ENCODE peak calls at places on chromosome 7, in six cellular contexts. One of them, this sample, is unnamed.

GRCh38 chr7:15446280-15446679 is 115.5 kb downstream of the AGMO start:
- DNase-seq in GM12878: no peak
- DNase-seq in K562: no peak
- DNase-seq in H1: no peak
- DNase-seq in A549: no peak
- DNase-seq in IMR-90: no peak
- DNase-seq in this sample: peak; percentile 33

GRCh38 chr7:102292813-102293798 is 6.4 kb downstream of the SH2B2 start:
- DNase-seq in K562: peak; percentile 93
- DNase-seq in GM12878: no peak
- DNase-seq in A549: no peak
- DNase-seq in IMR-90: no peak
- DNase-seq in H1: no peak
- DNase-seq in this sample: peak; percentile 92

GRCh38 chr7:90980545-90980944 is 283.7 kb upstream of the FZD1 start:
- DNase-seq in IMR-90: peak; percentile 35
- DNase-seq in H1: no peak
- DNase-seq in GM12878: no peak
- DNase-seq in A549: no peak
- DNase-seq in K562: no peak
- DNase-seq in this sample: no peak

GRCh38 chr7:150399421-150399820 is 20.3 kb downstream of the ZNF775 start:
- DNase-seq in A549: no peak
- DNase-seq in H1: no peak
- DNase-seq in K562: no peak
- DNase-seq in IMR-90: no peak
- DNase-seq in GM12878: no peak
- DNase-seq in this sample: no peak

GRCh38 chr7:42175834-42176745 is 60.9 kb downstream of the GLI3 start:
- DNase-seq in K562: no peak
- DNase-seq in A549: no peak
- DNase-seq in GM12878: no peak
- DNase-seq in IMR-90: no peak
- DNase-seq in H1: no peak
- DNase-seq in this sample: no peak

GRCh38 chr7:155483868-155484325 is 26.0 kb downstream of the EN2 start:
- DNase-seq in GM12878: no peak
- DNase-seq in IMR-90: no peak
- DNase-seq in K562: no peak
- DNase-seq in A549: no peak
- DNase-seq in H1: no peak
- DNase-seq in this sample: peak; percentile 52

GRCh38 chr7:100897111-100897608 is 1.5 kb upstream of the ACHE start:
- DNase-seq in IMR-90: no peak
- DNase-seq in H1: no peak
- DNase-seq in GM12878: no peak
- DNase-seq in A549: no peak
- DNase-seq in K562: peak; percentile 78
- DNase-seq in this sample: peak; percentile 87

GRCh38 chr7:114405427-114405826 is 9.2 kb upstream of the FOXP2 start:
- DNase-seq in IMR-90: no peak
- DNase-seq in K562: peak; percentile 15
- DNase-seq in GM12878: no peak
- DNase-seq in A549: peak; percentile 7
- DNase-seq in H1: no peak
- DNase-seq in this sample: no peak

GRCh38 chr7:71787513-71787912 is 624.6 kb downstream of the CALN1 start:
- DNase-seq in K562: no peak
- DNase-seq in A549: no peak
- DNase-seq in GM12878: no peak
- DNase-seq in H1: no peak
- DNase-seq in IMR-90: no peak
- DNase-seq in this sample: no peak

GRCh38 chr7:91634485-91635177 is 245.9 kb downstream of the MTERF1 start:
- DNase-seq in A549: no peak
- DNase-seq in GM12878: no peak
- DNase-seq in K562: no peak
- DNase-seq in H1: no peak
- DNase-seq in IMR-90: no peak
- DNase-seq in this sample: no peak

GRCh38 chr7:88289505-88290129 is 17.1 kb downstream of the STEAP4 start:
- DNase-seq in H1: no peak
- DNase-seq in IMR-90: no peak
- DNase-seq in A549: no peak
- DNase-seq in GM12878: no peak
- DNase-seq in K562: no peak
- DNase-seq in this sample: no peak

GRCh38 chr7:120997902-120998301 is 9.4 kb downstream of the CPED1 start:
- DNase-seq in H1: no peak
- DNase-seq in A549: no peak
- DNase-seq in GM12878: no peak
- DNase-seq in K562: no peak
- DNase-seq in IMR-90: no peak
- DNase-seq in this sample: no peak

GRCh38 chr7:156659961-156660360 is 19.4 kb downstream of the RNF32 start:
- DNase-seq in K562: no peak
- DNase-seq in IMR-90: no peak
- DNase-seq in GM12878: no peak
- DNase-seq in H1: no peak
- DNase-seq in A549: no peak
- DNase-seq in this sample: no peak

GRCh38 chr7:22949944-22950343 is 64.0 kb downstream of the HYCC1 start:
- DNase-seq in GM12878: no peak
- DNase-seq in H1: no peak
- DNase-seq in K562: no peak
- DNase-seq in IMR-90: no peak
- DNase-seq in A549: no peak
- DNase-seq in this sample: no peak

GRCh38 chr7:65239707-65240352 is 133.8 kb upstream of the ZNF92 start:
- DNase-seq in A549: peak; percentile 36
- DNase-seq in H1: peak; percentile 36
- DNase-seq in GM12878: no peak
- DNase-seq in K562: no peak
- DNase-seq in IMR-90: no peak
- DNase-seq in this sample: peak; percentile 98

GRCh38 chr7:154647625-154648024 is 355.3 kb downstream of the PAXIP1 start:
- DNase-seq in GM12878: no peak
- DNase-seq in K562: no peak
- DNase-seq in A549: no peak
- DNase-seq in IMR-90: no peak
- DNase-seq in H1: no peak
- DNase-seq in this sample: no peak

GRCh38 chr7:143027032-143027431 is at the start of gene OR9A2:
- DNase-seq in GM12878: no peak
- DNase-seq in A549: no peak
- DNase-seq in K562: peak; percentile 3
- DNase-seq in IMR-90: no peak
- DNase-seq in H1: no peak
- DNase-seq in this sample: no peak

GRCh38 chr7:100516135-100516812 is 22.7 kb upstream of the AGFG2 start:
- DNase-seq in K562: no peak
- DNase-seq in H1: no peak
- DNase-seq in A549: no peak
- DNase-seq in GM12878: peak; percentile 66
- DNase-seq in IMR-90: peak; percentile 87
- DNase-seq in this sample: peak; percentile 79

GRCh38 chr7:17943006-17943405 is 2.7 kb upstream of the SNX13 start:
- DNase-seq in GM12878: no peak
- DNase-seq in K562: no peak
- DNase-seq in H1: no peak
- DNase-seq in A549: no peak
- DNase-seq in IMR-90: no peak
- DNase-seq in this sample: no peak

GRCh38 chr7:17947606-17948005 is 7.3 kb upstream of the SNX13 start:
- DNase-seq in IMR-90: no peak
- DNase-seq in K562: no peak
- DNase-seq in GM12878: no peak
- DNase-seq in H1: no peak
- DNase-seq in A549: no peak
- DNase-seq in this sample: no peak

GRCh38 chr7:17944720-17945119 is 4.4 kb upstream of the SNX13 start:
- DNase-seq in H1: no peak
- DNase-seq in K562: peak; percentile 27
- DNase-seq in IMR-90: no peak
- DNase-seq in GM12878: no peak
- DNase-seq in A549: peak; percentile 13
- DNase-seq in this sample: peak; percentile 17

GRCh38 chr7:17948503-17949238 is 8.4 kb upstream of the SNX13 start:
- DNase-seq in IMR-90: peak; percentile 7
- DNase-seq in H1: no peak
- DNase-seq in A549: no peak
- DNase-seq in K562: no peak
- DNase-seq in GM12878: no peak
- DNase-seq in this sample: no peak

DNA sequence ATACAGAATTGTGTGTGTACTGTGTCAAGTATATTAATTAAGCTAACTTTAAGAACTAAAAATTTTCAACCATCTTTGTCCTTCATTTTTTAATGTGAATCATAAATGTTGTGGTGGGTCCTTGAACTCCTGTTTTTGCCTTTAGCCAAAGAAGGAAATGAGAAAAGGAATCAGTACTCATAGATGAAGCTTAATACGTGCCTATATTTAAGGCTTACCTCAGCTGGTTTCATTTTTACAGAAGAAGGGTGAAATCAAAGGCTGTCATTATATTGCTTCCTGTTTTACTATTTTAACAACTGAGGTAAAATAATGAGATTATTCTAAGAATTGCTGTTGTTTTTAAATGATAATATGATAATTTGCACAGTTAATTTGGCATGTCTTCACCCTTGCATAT is 6.3 kb upstream of the SNX13 start:
- DNase-seq in K562: no peak
- DNase-seq in GM12878: no peak
- DNase-seq in H1: no peak
- DNase-seq in A549: no peak
- DNase-seq in IMR-90: no peak
- DNase-seq in this sample: no peak
- TF ChIP-seq RFX5 in K562: no peak
- TF ChIP-seq RFX5 in GM12878: no peak
- TF ChIP-seq RFX5 in H1: no peak
- TF ChIP-seq RFX5 in A549: no peak
- TF ChIP-seq RFX5 in IMR-90: no peak
- TF ChIP-seq RFX5 in this sample: no peak

GRCh38 chr7:21336743-21337142 is 91.1 kb upstream of the SP4 start:
- DNase-seq in GM12878: no peak
- DNase-seq in A549: no peak
- DNase-seq in K562: no peak
- DNase-seq in H1: no peak
- DNase-seq in IMR-90: no peak
- DNase-seq in this sample: no peak

DNA sequence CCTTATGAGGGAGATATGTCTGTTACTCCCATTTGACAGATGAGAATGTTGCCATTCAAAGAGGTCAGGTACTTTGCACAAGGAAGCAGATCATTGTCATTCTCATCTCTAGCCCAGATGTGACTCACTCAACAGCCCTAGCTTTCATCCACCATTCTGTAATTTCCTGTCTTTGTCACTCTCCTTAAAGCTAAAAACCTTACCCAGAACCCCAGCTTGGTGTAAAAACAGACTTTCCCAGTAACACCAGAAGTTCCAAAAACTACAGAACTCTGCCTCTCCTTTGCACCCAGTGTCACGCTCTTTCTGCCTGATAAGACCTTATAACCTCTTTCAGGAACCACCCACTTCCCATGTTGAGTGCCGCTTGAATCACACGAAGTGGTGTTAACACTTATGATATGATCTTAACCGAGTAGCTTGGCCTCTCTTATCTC is 89.1 kb upstream of the SP4 start:
- DNase-seq in A549: no peak
- DNase-seq in GM12878: no peak
- DNase-seq in H1: no peak
- DNase-seq in IMR-90: no peak
- DNase-seq in K562: no peak
- DNase-seq in this sample: no peak
- TF ChIP-seq RFX5 in A549: no peak
- TF ChIP-seq RFX5 in GM12878: no peak
- TF ChIP-seq RFX5 in H1: no peak
- TF ChIP-seq RFX5 in IMR-90: no peak
- TF ChIP-seq RFX5 in K562: no peak
- TF ChIP-seq RFX5 in this sample: no peak

GRCh38 chr7:69568266-69568665 is 30.0 kb upstream of the AUTS2 start:
- DNase-seq in IMR-90: no peak
- DNase-seq in A549: no peak
- DNase-seq in GM12878: no peak
- DNase-seq in H1: no peak
- DNase-seq in K562: no peak
- DNase-seq in this sample: no peak
- TF ChIP-seq RFX5 in IMR-90: no peak
- TF ChIP-seq RFX5 in A549: no peak
- TF ChIP-seq RFX5 in GM12878: no peak
- TF ChIP-seq RFX5 in H1: no peak
- TF ChIP-seq RFX5 in K562: no peak
- TF ChIP-seq RFX5 in this sample: no peak

GRCh38 chr7:159195926-159196325 is 51.3 kb upstream of the VIPR2 start:
- DNase-seq in K562: no peak
- DNase-seq in A549: no peak
- DNase-seq in GM12878: no peak
- DNase-seq in H1: no peak
- DNase-seq in IMR-90: no peak
- DNase-seq in this sample: no peak

GRCh38 chr7:159198016-159198724 is 53.5 kb upstream of the VIPR2 start:
- DNase-seq in IMR-90: no peak
- DNase-seq in GM12878: no peak
- DNase-seq in K562: no peak
- DNase-seq in H1: no peak
- DNase-seq in A549: no peak
- DNase-seq in this sample: no peak

GRCh38 chr7:159193543-159193942 is 48.9 kb upstream of the VIPR2 start:
- DNase-seq in A549: no peak
- DNase-seq in GM12878: no peak
- DNase-seq in H1: no peak
- DNase-seq in IMR-90: no peak
- DNase-seq in K562: no peak
- DNase-seq in this sample: no peak

GRCh38 chr7:159197066-159197975 is 52.7 kb upstream of the VIPR2 start:
- DNase-seq in A549: no peak
- DNase-seq in GM12878: peak; percentile 8
- DNase-seq in IMR-90: no peak
- DNase-seq in H1: no peak
- DNase-seq in K562: peak; percentile 94
- DNase-seq in this sample: no peak

DNA sequence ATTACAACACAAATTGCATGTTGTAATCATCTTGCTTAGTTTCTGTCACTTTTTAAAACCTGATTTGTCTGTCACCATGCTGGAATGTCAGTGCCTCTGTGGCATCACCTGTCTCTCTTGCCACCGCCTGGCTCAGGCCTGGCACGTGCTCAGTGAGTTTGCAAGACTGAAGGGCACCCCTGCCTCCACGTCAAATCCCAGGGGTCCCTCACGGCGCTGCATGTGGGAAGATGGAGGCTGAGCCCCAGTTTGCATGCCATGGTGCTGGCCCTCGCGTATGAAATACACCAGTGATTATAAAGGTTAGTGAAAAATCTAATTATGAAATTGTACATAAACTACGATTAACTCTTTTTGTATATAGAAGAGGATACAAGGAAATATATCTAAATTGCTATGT is 51.9 kb upstream of the VIPR2 start:
- DNase-seq in A549: no peak
- DNase-seq in H1: no peak
- DNase-seq in K562: no peak
- DNase-seq in GM12878: no peak
- DNase-seq in IMR-90: no peak
- DNase-seq in this sample: no peak
- TF ChIP-seq RFX5 in A549: no peak
- TF ChIP-seq RFX5 in H1: no peak
- TF ChIP-seq RFX5 in K562: no peak
- TF ChIP-seq RFX5 in GM12878: no peak
- TF ChIP-seq RFX5 in IMR-90: no peak
- TF ChIP-seq RFX5 in this sample: no peak

This sample was measured in SK-N-SH.